ENCODE peak calls at places on chromosomes 5 and 9, in six cellular contexts. One of them, this sample, is unnamed.

GRCh38 chr9:98455957-98456621 is 200.6 kb upstream of the TBC1D2 start:
- DNase-seq in ELR: peak
- DNase-seq in NCI-H1694 treated with DMSO at 0.1 percent for 48 hours: no peak
- DNase-seq in NCI-H774: no peak
- DNase-seq in stimulated activated CD4-positive, alpha-beta T cell treated with anti-CD3 and anti-CD28 coated beads, Interleukin-2, amount 100 ng/mL, for 48 hours: no peak
- DNase-seq in stimulated activated CD8-positive, alpha-beta memory T cell treated with anti-CD3 and anti-CD28 coated beads, Interleukin-4, amount 100 ng/mL, for 4 hours: no peak
- DNase-seq in this sample: peak

GRCh38 chr9:114452219-114453169 is 52.8 kb downstream of the WHRN start:
- DNase-seq in ELR: no peak
- DNase-seq in NCI-H774: peak
- DNase-seq in stimulated activated CD4-positive, alpha-beta T cell treated with anti-CD3 and anti-CD28 coated beads, Interleukin-2, amount 100 ng/mL, for 48 hours: no peak
- DNase-seq in NCI-H1694 treated with DMSO at 0.1 percent for 48 hours: no peak
- DNase-seq in stimulated activated CD8-positive, alpha-beta memory T cell treated with anti-CD3 and anti-CD28 coated beads, Interleukin-4, amount 100 ng/mL, for 4 hours: no peak
- DNase-seq in this sample: no peak

GRCh38 chr9:7139886-7140285 is 382.1 kb downstream of the KDM4C start:
- DNase-seq in ELR: no peak
- DNase-seq in NCI-H774: no peak
- DNase-seq in stimulated activated CD4-positive, alpha-beta T cell treated with anti-CD3 and anti-CD28 coated beads, Interleukin-2, amount 100 ng/mL, for 48 hours: no peak
- DNase-seq in NCI-H1694 treated with DMSO at 0.1 percent for 48 hours: no peak
- DNase-seq in stimulated activated CD8-positive, alpha-beta memory T cell treated with anti-CD3 and anti-CD28 coated beads, Interleukin-4, amount 100 ng/mL, for 4 hours: no peak
- DNase-seq in this sample: no peak

GRCh38 chr9:135960328-135961276 is 571 bp downstream of the UBAC1 start:
- DNase-seq in NCI-H1694 treated with DMSO at 0.1 percent for 48 hours: no peak
- DNase-seq in stimulated activated CD4-positive, alpha-beta T cell treated with anti-CD3 and anti-CD28 coated beads, Interleukin-2, amount 100 ng/mL, for 48 hours: no peak
- DNase-seq in NCI-H774: no peak
- DNase-seq in ELR: peak
- DNase-seq in stimulated activated CD8-positive, alpha-beta memory T cell treated with anti-CD3 and anti-CD28 coated beads, Interleukin-4, amount 100 ng/mL, for 4 hours: no peak
- DNase-seq in this sample: peak

GRCh38 chr5:150616024-150616470 is 24.4 kb upstream of the SYNPO start:
- DNase-seq in stimulated activated CD4-positive, alpha-beta T cell treated with anti-CD3 and anti-CD28 coated beads, Interleukin-2, amount 100 ng/mL, for 48 hours: no peak
- DNase-seq in NCI-H774: no peak
- DNase-seq in NCI-H1694 treated with DMSO at 0.1 percent for 48 hours: no peak
- DNase-seq in stimulated activated CD8-positive, alpha-beta memory T cell treated with anti-CD3 and anti-CD28 coated beads, Interleukin-4, amount 100 ng/mL, for 4 hours: no peak
- DNase-seq in ELR: no peak
- DNase-seq in this sample: no peak

GRCh38 chr5:36688722-36689121 is 82.3 kb downstream of the SLC1A3 start:
- DNase-seq in stimulated activated CD8-positive, alpha-beta memory T cell treated with anti-CD3 and anti-CD28 coated beads, Interleukin-4, amount 100 ng/mL, for 4 hours: no peak
- DNase-seq in stimulated activated CD4-positive, alpha-beta T cell treated with anti-CD3 and anti-CD28 coated beads, Interleukin-2, amount 100 ng/mL, for 48 hours: no peak
- DNase-seq in NCI-H774: no peak
- DNase-seq in NCI-H1694 treated with DMSO at 0.1 percent for 48 hours: no peak
- DNase-seq in ELR: peak
- DNase-seq in this sample: no peak

GRCh38 chr5:149387982-149388381 is 8.9 kb upstream of the IL17B start:
- DNase-seq in stimulated activated CD8-positive, alpha-beta memory T cell treated with anti-CD3 and anti-CD28 coated beads, Interleukin-4, amount 100 ng/mL, for 4 hours: no peak
- DNase-seq in stimulated activated CD4-positive, alpha-beta T cell treated with anti-CD3 and anti-CD28 coated beads, Interleukin-2, amount 100 ng/mL, for 48 hours: no peak
- DNase-seq in NCI-H774: no peak
- DNase-seq in NCI-H1694 treated with DMSO at 0.1 percent for 48 hours: no peak
- DNase-seq in ELR: peak
- DNase-seq in this sample: peak

GRCh38 chr5:13403351-13403750 is 541.1 kb downstream of the DNAH5 start:
- DNase-seq in stimulated activated CD8-positive, alpha-beta memory T cell treated with anti-CD3 and anti-CD28 coated beads, Interleukin-4, amount 100 ng/mL, for 4 hours: no peak
- DNase-seq in stimulated activated CD4-positive, alpha-beta T cell treated with anti-CD3 and anti-CD28 coated beads, Interleukin-2, amount 100 ng/mL, for 48 hours: no peak
- DNase-seq in NCI-H1694 treated with DMSO at 0.1 percent for 48 hours: no peak
- DNase-seq in ELR: no peak
- DNase-seq in NCI-H774: no peak
- DNase-seq in this sample: peak

GRCh38 chr9:95307538-95307937 is 10.0 kb downstream of the FANCC start:
- DNase-seq in stimulated activated CD8-positive, alpha-beta memory T cell treated with anti-CD3 and anti-CD28 coated beads, Interleukin-4, amount 100 ng/mL, for 4 hours: no peak
- DNase-seq in NCI-H1694 treated with DMSO at 0.1 percent for 48 hours: no peak
- DNase-seq in stimulated activated CD4-positive, alpha-beta T cell treated with anti-CD3 and anti-CD28 coated beads, Interleukin-2, amount 100 ng/mL, for 48 hours: no peak
- DNase-seq in NCI-H774: no peak
- DNase-seq in ELR: no peak
- DNase-seq in this sample: no peak

GRCh38 chr5:151202381-151203139 is 21.3 kb downstream of the CCDC69 start:
- DNase-seq in stimulated activated CD4-positive, alpha-beta T cell treated with anti-CD3 and anti-CD28 coated beads, Interleukin-2, amount 100 ng/mL, for 48 hours: no peak
- DNase-seq in NCI-H774: no peak
- DNase-seq in ELR: peak
- DNase-seq in stimulated activated CD8-positive, alpha-beta memory T cell treated with anti-CD3 and anti-CD28 coated beads, Interleukin-4, amount 100 ng/mL, for 4 hours: no peak
- DNase-seq in NCI-H1694 treated with DMSO at 0.1 percent for 48 hours: no peak
- DNase-seq in this sample: peak

GRCh38 chr5:2103940-2104339 is 221.2 kb upstream of the IRX4 start:
- DNase-seq in NCI-H1694 treated with DMSO at 0.1 percent for 48 hours: no peak
- DNase-seq in ELR: no peak
- DNase-seq in stimulated activated CD4-positive, alpha-beta T cell treated with anti-CD3 and anti-CD28 coated beads, Interleukin-2, amount 100 ng/mL, for 48 hours: no peak
- DNase-seq in stimulated activated CD8-positive, alpha-beta memory T cell treated with anti-CD3 and anti-CD28 coated beads, Interleukin-4, amount 100 ng/mL, for 4 hours: no peak
- DNase-seq in NCI-H774: no peak
- DNase-seq in this sample: no peak

GRCh38 chr9:18994263-18994916 is 38.6 kb downstream of the SAXO1 start:
- DNase-seq in stimulated activated CD4-positive, alpha-beta T cell treated with anti-CD3 and anti-CD28 coated beads, Interleukin-2, amount 100 ng/mL, for 48 hours: no peak
- DNase-seq in ELR: no peak
- DNase-seq in stimulated activated CD8-positive, alpha-beta memory T cell treated with anti-CD3 and anti-CD28 coated beads, Interleukin-4, amount 100 ng/mL, for 4 hours: no peak
- DNase-seq in NCI-H1694 treated with DMSO at 0.1 percent for 48 hours: no peak
- DNase-seq in NCI-H774: no peak
- DNase-seq in this sample: no peak

This sample was measured in astrocyte of the spinal cord.